ENCODE peak calls at places on chromosomes 1 and 21, in eight cellular contexts. Z, W, A, K, X, F, I and P are unnamed samples.
A peak's percentile ranks its signal among the peaks of the same experiment; 100 is the strongest.

GRCh38 chr1:31666290-31666963 is 21.8 kb upstream of the PEF1 start:
- DNase-seq in Z (peak; percentile 43), W (no peak), A (no peak), K (peak; percentile 90), X (no peak), F (peak; percentile 34), I (no peak), P (peak; percentile 41)

GRCh38 chr1:117662667-117663066 is 56.8 kb downstream of the TENT5C start:
- DNase-seq in Z (no peak), W (no peak), A (no peak), K (no peak), X (no peak), F (no peak), I (no peak), P (no peak)

GRCh38 chr1:182087951-182088350 is 26.4 kb upstream of the ZNF648 start:
- DNase-seq in Z (no peak), W (no peak), A (no peak), K (peak; percentile 93), X (no peak), F (peak; percentile 50), I (no peak), P (no peak)

GRCh38 chr1:28518745-28519341 is 13.0 kb downstream of the RCC1 start:
- DNase-seq in Z (no peak), W (peak; percentile 83), A (no peak), K (no peak), X (no peak), F (peak; percentile 34), I (peak; percentile 81), P (peak; percentile 7)

GRCh38 chr21:45075606-45076244 is 1.3 kb downstream of the ADARB1 start:
- DNase-seq in Z (peak; percentile 11), W (no peak), A (no peak), K (peak; percentile 32), X (no peak), F (no peak), I (no peak), P (peak; percentile 40)

GRCh38 chr1:235295902-235296350 is 32.1 kb downstream of the ARID4B start:
- DNase-seq in Z (no peak), W (no peak), A (no peak), K (peak; percentile 57), X (no peak), F (peak; percentile 86), I (no peak), P (peak; percentile 96)

GRCh38 chr1:7218210-7218832 is 433.1 kb downstream of the CAMTA1 start:
- DNase-seq in Z (peak; percentile 34), W (peak; percentile 41), A (no peak), K (peak; percentile 35), X (no peak), F (no peak), I (no peak), P (peak; percentile 67)

GRCh38 chr1:37473431-37474050 is 839 bp upstream of the ZC3H12A start:
- DNase-seq in Z (peak; percentile 35), W (no peak), A (no peak), K (peak; percentile 43), X (no peak), F (peak; percentile 32), I (no peak), P (peak; percentile 50)

GRCh38 chr1:51636191-51636590 is 19.3 kb downstream of the OSBPL9 start:
- DNase-seq in Z (no peak), W (no peak), A (no peak), K (peak; percentile 18), X (no peak), F (no peak), I (no peak), P (no peak)

GRCh38 chr1:91851130-91852010 is 34.6 kb downstream of the TGFBR3 start:
- DNase-seq in Z (peak; percentile 85), W (no peak), A (peak; percentile 95), K (peak; percentile 70), X (peak; percentile 92), F (peak; percentile 86), I (no peak), P (peak; percentile 83)

GRCh38 chr1:32464191-32464715 is 619 bp upstream of the ZBTB8B start:
- DNase-seq in Z (no peak), W (no peak), A (no peak), K (peak; percentile 37), X (no peak), F (no peak), I (no peak), P (peak; percentile 23)

DNA sequence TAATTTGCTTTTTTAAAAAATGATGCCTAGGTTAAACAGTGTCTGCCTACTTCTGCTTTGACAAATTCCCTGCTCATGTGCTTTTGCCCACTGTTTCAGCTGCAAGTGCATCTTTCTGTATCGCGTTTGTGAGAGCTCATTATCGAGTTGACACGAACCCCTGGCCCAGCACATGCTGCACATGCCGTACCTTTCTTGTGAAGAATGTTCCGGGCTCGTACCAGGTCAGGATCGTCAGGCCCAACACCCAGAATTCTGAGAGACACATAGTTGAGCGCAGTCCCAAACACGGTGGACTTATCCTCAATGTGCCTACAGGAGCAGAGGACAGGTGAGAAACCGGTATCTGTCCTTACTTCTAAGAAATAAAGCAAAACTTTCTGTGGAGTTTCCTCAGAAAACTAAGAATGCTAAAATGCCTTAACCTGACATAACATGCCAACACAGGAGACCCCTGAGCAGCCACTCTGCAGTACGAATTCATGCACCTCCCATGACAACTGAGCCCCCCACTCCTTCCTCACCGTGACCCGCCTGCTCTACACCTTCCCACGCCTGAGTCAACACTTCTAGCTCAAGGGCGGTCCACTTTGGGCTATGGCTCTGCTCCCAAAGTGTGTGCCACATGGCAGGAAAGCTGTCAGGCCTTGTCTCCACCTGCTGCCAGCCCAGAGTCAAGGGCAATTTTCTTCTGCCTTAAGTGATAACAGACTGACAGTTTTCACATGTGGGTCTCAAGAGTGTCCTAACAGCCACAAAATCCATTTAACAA is 6.7 kb downstream of the LSS start:
- DNase-seq in Z (no peak), W (no peak), A (peak; percentile 46), K (no peak), X (no peak), F (no peak), I (no peak), P (no peak)
- H3K4me3 ChIP-seq in Z (no peak overlapping the region), W (no peak overlapping the region), A (no peak overlapping the region), K (no peak overlapping the region), X (no peak overlapping the region), F (no peak overlapping the region), I (no peak overlapping the region), P (no peak overlapping the region)

GRCh38 chr1:2212167-2212541 is 16.0 kb upstream of the SKI start:
- DNase-seq in Z (no peak), W (no peak), A (peak; percentile 38), K (no peak), X (peak; percentile 56), F (no peak), I (peak; percentile 6), P (no peak)

GRCh38 chr1:2214541-2215241 is 13.4 kb upstream of the SKI start:
- DNase-seq in Z (no peak), W (no peak), A (peak; percentile 55), K (no peak), X (peak; percentile 64), F (peak; percentile 36), I (no peak), P (no peak)

GRCh38 chr1:2215329-2215728 is 12.8 kb upstream of the SKI start:
- DNase-seq in Z (no peak), W (no peak), A (no peak), K (no peak), X (no peak), F (peak; percentile 15), I (no peak), P (no peak)

GRCh38 chr1:2212542-2213491 is 15.3 kb upstream of the SKI start:
- DNase-seq in Z (peak; percentile 96), W (no peak), A (peak; percentile 92), K (peak; percentile 74), X (peak; percentile 92), F (peak; percentile 93), I (no peak), P (peak; percentile 98)

GRCh38 chr1:2213576-2214505 is 14.3 kb upstream of the SKI start:
- DNase-seq in Z (peak; percentile 93), W (no peak), A (peak; percentile 86), K (no peak), X (peak; percentile 81), F (peak; percentile 60), I (no peak), P (peak; percentile 86)
- H3K4me3 ChIP-seq in Z (peak overlapping the region; percentile 50), W (no peak overlapping the region), A (peak overlapping the region; percentile 53), K (no peak overlapping the region), X (peak overlapping the region; percentile 43), F (no peak overlapping the region), I (no peak overlapping the region), P (no peak overlapping the region)

GRCh38 chr1:233603366-233603927 is 10.5 kb upstream of the KCNK1 start:
- DNase-seq in Z (peak; percentile 9), W (no peak), A (no peak), K (no peak), X (no peak), F (no peak), I (no peak), P (no peak)

GRCh38 chr1:233598891-233599541 is 14.9 kb upstream of the KCNK1 start:
- DNase-seq in Z (no peak), W (peak; percentile 91), A (no peak), K (no peak), X (no peak), F (no peak), I (peak; percentile 78), P (no peak)

GRCh38 chr1:233599542-233600073 is 14.3 kb upstream of the KCNK1 start:
- DNase-seq in Z (no peak), W (peak; percentile 85), A (no peak), K (no peak), X (no peak), F (no peak), I (peak; percentile 58), P (no peak)

GRCh38 chr1:233600488-233600887 is 13.4 kb upstream of the KCNK1 start:
- DNase-seq in Z (no peak), W (no peak), A (no peak), K (no peak), X (no peak), F (no peak), I (no peak), P (no peak)

DNA sequence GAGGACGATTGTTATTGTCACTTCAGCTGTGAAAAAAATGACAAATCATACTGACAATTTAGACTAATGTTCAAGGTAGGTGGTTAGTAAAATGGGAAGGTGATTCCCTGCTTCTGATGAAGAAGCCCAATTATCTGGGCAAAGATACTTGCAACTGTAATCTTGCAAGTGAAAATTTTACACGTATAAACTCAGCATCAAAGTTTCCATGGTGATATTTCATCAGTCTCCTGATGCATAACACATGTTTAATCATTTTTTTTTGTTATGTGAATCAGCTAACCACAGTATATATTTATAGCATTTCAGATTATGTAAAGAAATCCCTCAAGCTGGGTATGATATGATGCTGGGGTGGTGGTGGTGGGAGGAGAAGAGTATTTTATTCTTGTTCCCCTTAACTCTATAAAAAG is 16.4 kb upstream of the KCNK1 start:
- DNase-seq in Z (peak; percentile 58), W (peak; percentile 62), A (no peak), K (peak; percentile 47), X (no peak), F (no peak), I (peak; percentile 50), P (no peak)
- H3K4me3 ChIP-seq in Z (no peak overlapping the region), W (no peak overlapping the region), A (no peak overlapping the region), K (no peak overlapping the region), X (no peak overlapping the region), F (no peak overlapping the region), I (no peak overlapping the region), P (no peak overlapping the region)

DNA sequence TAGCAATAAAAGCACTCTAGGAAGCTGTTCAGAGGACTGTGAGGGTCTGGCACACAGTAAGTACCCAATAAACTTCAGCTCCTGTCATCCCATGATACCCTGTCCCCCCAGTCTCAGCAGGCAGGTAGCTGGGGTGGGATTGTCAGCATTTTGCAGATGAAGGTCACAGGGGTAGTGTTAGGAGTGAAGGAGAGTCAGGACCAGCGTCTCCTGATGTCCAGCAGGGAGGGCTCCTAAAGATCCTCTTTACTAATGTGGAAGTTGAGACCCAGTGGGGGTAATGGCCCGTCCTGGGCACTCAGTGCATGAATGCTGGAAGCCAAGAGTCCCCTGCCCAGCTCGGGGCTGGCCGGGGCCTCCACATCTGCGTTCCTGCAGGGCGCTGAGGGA is 31.3 kb upstream of the EDN2 start:
- DNase-seq in Z (no peak), W (no peak), A (no peak), K (no peak), X (no peak), F (no peak), I (no peak), P (no peak)
- H3K4me3 ChIP-seq in Z (no peak overlapping the region), W (no peak overlapping the region), A (peak overlapping the region; percentile 66), K (no peak overlapping the region), X (no peak overlapping the region), F (no peak overlapping the region), I (no peak overlapping the region), P (no peak overlapping the region)